ENCODE peak calls at places on chromosome 18, in seven cellular contexts. R is NCI-H510A; G is activated CD4-positive, alpha-beta T cell treated with anti-CD3 and anti-CD28 coated beads, Interleukin-2, amount 50 U/mL, for 24 hours; X is colonic mucosa; S is Daoy; Q is RWPE1; E is fibroblast of the conjunctiva. C is an unnamed sample.

GRCh38 chr18:12882416-12882815 is 1.6 kb downstream of the PTPN2 start:
- DNase-seq in Q (no peak), E (no peak), S (no peak), X (no peak), G (no peak), R (no peak), C (no peak)

GRCh38 chr18:33839452-33840225 is 261.6 kb downstream of the ASXL3 start:
- DNase-seq in E (peak; percentile 44), Q (peak; percentile 19), G (no peak), S (peak; percentile 53), R (peak; percentile 61), X (peak; percentile 49), C (peak; percentile 31)

GRCh38 chr18:2302628-2303516 is 268.4 kb downstream of the METTL4 start:
- DNase-seq in R (no peak), X (no peak), Q (peak; percentile 92), S (peak; percentile 10), G (no peak), E (peak; percentile 13), C (no peak)

GRCh38 chr18:5537860-5538259 is 5.9 kb downstream of the EPB41L3 start:
- DNase-seq in Q (no peak), G (no peak), E (no peak), R (no peak), X (no peak), S (no peak), C (no peak)

GRCh38 chr18:31049189-31049588 is 6.6 kb upstream of the DSC3 start:
- DNase-seq in S (no peak), E (no peak), Q (no peak), R (peak; percentile 91), G (no peak), X (no peak), C (no peak)

GRCh38 chr18:48853588-48853987 is 97.2 kb downstream of the SMAD7 start:
- DNase-seq in E (no peak), S (no peak), X (no peak), G (no peak), Q (no peak), R (no peak), C (no peak)

GRCh38 chr18:26376106-26376505 is 149.9 kb downstream of the TAF4B start:
- DNase-seq in Q (no peak), X (no peak), G (no peak), R (no peak), S (no peak), E (no peak), C (no peak)

GRCh38 chr18:67742954-67743353 is 226.4 kb upstream of the DSEL start:
- DNase-seq in Q (no peak), X (no peak), E (no peak), S (no peak), G (no peak), R (no peak), C (no peak)

GRCh38 chr18:44067201-44067600 is 613.5 kb upstream of the SETBP1 start:
- DNase-seq in S (no peak), R (no peak), E (no peak), Q (no peak), X (no peak), G (no peak), C (no peak)

GRCh38 chr18:76446321-76446720 is 48.7 kb downstream of the ZNF516 start:
- DNase-seq in X (no peak), G (no peak), E (no peak), Q (no peak), S (no peak), R (no peak), C (no peak)

GRCh38 chr18:45951021-45951714 is 16.0 kb downstream of the EPG5 start:
- DNase-seq in Q (no peak), X (no peak), R (no peak), S (peak; percentile 86), G (no peak), E (peak; percentile 64), C (no peak)

GRCh38 chr18:65567372-65567771 is 183.4 kb upstream of the CDH7 start:
- DNase-seq in S (no peak), Q (peak; percentile 6), E (no peak), X (no peak), G (no peak), R (peak; percentile 7), C (peak; percentile 50)

GRCh38 chr18:14974088-14974487 is 226.1 kb downstream of the ANKRD30B start:
- DNase-seq in S (no peak), E (no peak), Q (no peak), R (no peak), G (no peak), X (no peak), C (no peak)

GRCh38 chr18:77262655-77263470 is 13.2 kb downstream of the GALR1 start:
- DNase-seq in Q (no peak), R (no peak), X (no peak), S (peak; percentile 34), E (no peak), G (no peak), C (no peak)

GRCh38 chr18:32321826-32322225 is 132.0 kb downstream of the MEP1B start:
- DNase-seq in X (no peak), R (no peak), S (no peak), E (no peak), Q (no peak), G (no peak), C (no peak)

GRCh38 chr18:79476031-79476917 is 80.5 kb downstream of the NFATC1 start:
- DNase-seq in E (no peak), S (no peak), X (no peak), R (no peak), Q (no peak), G (no peak), C (peak; percentile 35)

GRCh38 chr18:13273800-13274199 is 55.2 kb downstream of the LDLRAD4 start:
- DNase-seq in R (no peak), Q (no peak), E (no peak), X (no peak), G (no peak), S (no peak), C (no peak)

GRCh38 chr18:79402977-79403722 is 7.4 kb downstream of the NFATC1 start:
- DNase-seq in G (no peak), X (peak; percentile 43), E (no peak), Q (peak; percentile 67), R (no peak), S (peak; percentile 32), C (no peak)